ENCODE peak calls at places on chromosomes 5 and 9, in five cellular contexts. W is A549, A is K562, K is GM12878, C is HepG2. Q is an unnamed sample.

GRCh38 chr5:16492398-16493175 is 27.0 kb upstream of the ZNF622 start:
- DNase-seq in W (peak; percentile 70), K (no peak), A (no peak), C (no peak), Q (no peak)

GRCh38 chr5:103993028-103993427 is 430.4 kb upstream of the NUDT12 start:
- DNase-seq in W (no peak), A (no peak), C (no peak), K (no peak), Q (no peak)

GRCh38 chr9:91572044-91572443 is 148.4 kb upstream of the NFIL3 start:
- DNase-seq in K (no peak), C (no peak), W (no peak), A (no peak), Q (no peak)

GRCh38 chr5:98593418-98593817 is 180.0 kb upstream of the RGMB start:
- DNase-seq in W (no peak), C (no peak), A (no peak), K (no peak), Q (no peak)

GRCh38 chr9:93577045-93577939 is 908 bp downstream of the PHF2 start:
- DNase-seq in K (no peak), A (peak; percentile 66), W (no peak), C (no peak), Q (peak; percentile 47)

GRCh38 chr9:128439273-128439672 is 16.5 kb upstream of the ODF2 start:
- DNase-seq in A (no peak), K (no peak), C (no peak), W (no peak), Q (no peak)

GRCh38 chr5:158660726-158661125 is 439.0 kb downstream of the EBF1 start:
- DNase-seq in A (no peak), C (no peak), W (no peak), K (no peak), Q (no peak)

GRCh38 chr9:20473566-20474116 is 148.7 kb downstream of the MLLT3 start:
- DNase-seq in A (no peak), W (no peak), K (no peak), C (no peak), Q (no peak)

GRCh38 chr9:90972057-90972456 is 170.4 kb downstream of the SYK start:
- DNase-seq in W (no peak), K (peak; percentile 30), A (no peak), C (no peak), Q (no peak)

GRCh38 chr9:70601000-70601929 is 186.8 kb upstream of the KLF9 start:
- DNase-seq in W (no peak), A (no peak), K (no peak), C (peak; percentile 5), Q (no peak)

GRCh38 chr5:140253985-140254384 is 48.9 kb downstream of the PFDN1 start:
- DNase-seq in C (peak; percentile 15), A (no peak), K (no peak), W (peak; percentile 53), Q (no peak)

GRCh38 chr9:8382266-8382665 is 582.7 kb upstream of the DMAC1 start:
- DNase-seq in A (no peak), W (no peak), C (no peak), K (no peak), Q (no peak)

GRCh38 chr5:112049738-112050137 is 292.7 kb upstream of the NREP start:
- DNase-seq in C (no peak), K (no peak), A (no peak), W (no peak), Q (no peak)

GRCh38 chr5:21834863-21835262 is 1018.3 kb downstream of the CDH12 start:
- DNase-seq in C (no peak), A (peak; percentile 42), W (no peak), K (no peak), Q (no peak)

GRCh38 chr9:70959366-70959765 is 162.1 kb downstream of the TRPM3 start:
- DNase-seq in W (no peak), K (no peak), C (no peak), A (no peak), Q (no peak)

GRCh38 chr9:114282926-114283325 is 40.0 kb upstream of the ORM1 start:
- DNase-seq in A (no peak), C (no peak), W (peak; percentile 46), K (no peak), Q (peak; percentile 95)

GRCh38 chr9:121985792-121986494 is 107.2 kb downstream of the TTLL11 start:
- DNase-seq in W (no peak), C (no peak), A (peak; percentile 23), K (no peak), Q (no peak)

GRCh38 chr5:128158342-128158741 is 74.8 kb downstream of the SLC12A2 start:
- DNase-seq in W (no peak), K (no peak), A (no peak), C (no peak), Q (no peak)

GRCh38 chr9:78030553-78031270 is 899 bp downstream of the GNAQ start:
- DNase-seq in K (no peak), W (peak; percentile 52), C (no peak), A (peak; percentile 43), Q (peak; percentile 74)

GRCh38 chr5:13932006-13932405 is 12.5 kb downstream of the DNAH5 start:
- DNase-seq in A (no peak), K (no peak), C (no peak), W (no peak), Q (no peak)

GRCh38 chr9:17589771-17590170 is 10.9 kb downstream of the SH3GL2 start:
- DNase-seq in W (no peak), K (no peak), C (no peak), A (no peak), Q (no peak)

GRCh38 chr9:3331801-3332200 is 194.0 kb downstream of the RFX3 start:
- DNase-seq in C (peak; percentile 17), K (no peak), W (peak; percentile 27), A (no peak), Q (peak; percentile 41)

GRCh38 chr9:132994410-132995120 is 16.1 kb downstream of the GFI1B start:
- DNase-seq in A (peak; percentile 72), W (peak; percentile 29), K (no peak), C (no peak), Q (peak; percentile 95)

GRCh38 chr5:160133071-160133917 is 14.0 kb upstream of the PWWP2A start:
- DNase-seq in C (no peak), K (no peak), W (no peak), A (no peak), Q (peak; percentile 23)

GRCh38 chr5:10744681-10745080 is 16.4 kb downstream of the DAP start:
- DNase-seq in A (no peak), C (no peak), K (no peak), W (no peak), Q (no peak)

GRCh38 chr5:10737880-10738279 is 23.2 kb downstream of the DAP start:
- DNase-seq in K (no peak), A (no peak), W (no peak), C (no peak), Q (no peak)

GRCh38 chr5:10740384-10740783 is 20.6 kb downstream of the DAP start:
- DNase-seq in C (no peak), W (no peak), A (no peak), K (no peak), Q (no peak)

GRCh38 chr5:10745133-10745532 is 15.9 kb downstream of the DAP start:
- DNase-seq in C (no peak), A (no peak), K (no peak), W (no peak), Q (no peak)

GRCh38 chr5:10741661-10742060 is 19.4 kb downstream of the DAP start:
- DNase-seq in C (no peak), W (no peak), K (no peak), A (no peak), Q (no peak)
- TF ChIP-seq CTCF in C (peak; percentile 32), W (no peak), K (no peak), A (no peak), Q (peak; percentile 19)

GRCh38 chr5:74865293-74865798 is 841 bp downstream of the FAM169A start:
- DNase-seq in W (no peak), K (no peak), A (no peak), C (no peak), Q (no peak)

GRCh38 chr5:74864823-74865222 is 1.4 kb downstream of the FAM169A start:
- DNase-seq in A (no peak), W (no peak), C (peak; percentile 56), K (no peak), Q (no peak)

GRCh38 chr5:74865799-74866652 is at the start of gene FAM169A:
- DNase-seq in W (peak; percentile 62), C (no peak), A (no peak), K (no peak), Q (no peak)

GRCh38 chr5:74863726-74864125 is 2.5 kb downstream of the FAM169A start:
- DNase-seq in K (no peak), A (no peak), C (no peak), W (no peak), Q (no peak)

DNA sequence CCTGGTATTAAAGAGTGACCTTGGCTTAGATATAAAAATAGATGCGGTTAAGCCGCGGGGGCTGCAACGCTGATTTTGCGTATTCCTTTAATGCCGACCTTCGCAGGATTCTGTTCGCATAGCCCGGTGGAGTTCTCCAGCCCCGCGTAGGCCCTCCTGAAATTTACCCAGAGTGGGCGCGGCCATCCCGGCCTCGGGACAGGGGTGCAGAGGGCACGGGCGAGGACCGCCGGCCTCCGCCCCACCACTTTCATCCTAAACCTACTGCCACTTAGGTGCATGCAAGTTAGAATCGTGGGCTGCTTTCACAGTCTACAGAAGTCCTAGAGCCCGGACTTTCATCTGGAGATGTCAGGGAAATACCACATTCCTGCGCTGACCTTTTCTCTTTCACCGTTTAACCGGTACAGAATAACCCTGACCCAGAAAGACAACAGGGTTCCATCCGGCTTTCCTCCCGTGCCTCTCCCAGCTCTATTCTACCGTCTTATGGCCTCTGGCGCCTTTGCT is 521 bp upstream of the FAM169A start:
- DNase-seq in K (no peak), A (no peak), C (peak; percentile 89), W (peak; percentile 36), Q (no peak)
- TF ChIP-seq MYC in K (no peak), A (no peak), C (peak; percentile 24), W (no peak), Q (no peak)

GRCh38 chr5:2493356-2493755 is 258.1 kb downstream of the IRX2 start:
- DNase-seq in C (no peak), K (no peak), A (no peak), W (no peak), Q (no peak)

GRCh38 chr5:2499917-2500316 is 251.6 kb downstream of the IRX2 start:
- DNase-seq in A (no peak), K (no peak), W (no peak), C (no peak), Q (no peak)

GRCh38 chr5:2492476-2492875 is 259.0 kb downstream of the IRX2 start:
- DNase-seq in C (no peak), W (no peak), A (no peak), K (no peak), Q (no peak)

GRCh38 chr5:2491846-2492245 is 259.6 kb downstream of the IRX2 start:
- DNase-seq in A (no peak), K (no peak), C (no peak), W (no peak), Q (no peak)

DNA sequence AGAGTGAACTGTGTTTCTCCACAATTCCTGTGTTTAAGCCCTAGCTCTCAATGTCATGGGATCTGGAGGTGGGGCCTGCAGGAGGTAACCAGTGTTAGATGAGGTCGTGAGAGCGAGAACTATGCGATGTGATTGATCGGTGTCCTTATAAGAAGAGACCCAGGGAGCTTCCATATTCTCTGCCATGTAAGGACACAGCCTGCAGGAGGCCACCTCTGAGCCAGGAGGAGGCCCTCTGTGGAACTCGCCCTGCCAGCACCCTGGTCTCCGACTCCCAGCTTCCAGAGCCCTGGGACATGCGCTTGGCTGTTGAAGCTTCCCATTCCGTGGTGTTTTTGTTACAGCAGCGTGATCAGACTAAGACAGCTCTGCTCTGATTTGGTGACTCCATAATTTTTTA is 255.4 kb downstream of the IRX2 start:
- DNase-seq in W (no peak), C (no peak), A (no peak), K (no peak), Q (no peak)
- TF ChIP-seq CTCF in W (no peak), C (no peak), A (no peak), K (no peak), Q (no peak)

GRCh38 chr5:10607666-10608442 is 44.0 kb downstream of the ANKRD33B start:
- DNase-seq in W (peak; percentile 63), K (peak; percentile 63), C (no peak), A (peak; percentile 43), Q (peak; percentile 93)
- TF ChIP-seq MYC in W (no peak), K (no peak), C (no peak), A (no peak), Q (peak; percentile 90)